ENCODE peak calls at places on chromosomes 3 and 15, in five cellular contexts. I is CD8-positive, alpha-beta T cell; U is lower lobe of right lung; M is right cardiac atrium; N is brain microvascular endothelial cell. E is an unnamed sample.

GRCh38 chr3:178060406-178060805 is 475.8 kb upstream of the KCNMB2 start:
- DNase-seq in I (no peak), U (no peak), M (peak), N (no peak), E (no peak)

GRCh38 chr3:71690222-71690821 is 34.9 kb downstream of the EIF4E3 start:
- DNase-seq in I (no peak), U (no peak), M (no peak), N (peak), E (no peak)

GRCh38 chr3:150397220-150397619 is 10.9 kb upstream of the TSC22D2 start:
- DNase-seq in I (no peak), U (no peak), M (no peak), N (no peak), E (no peak)

GRCh38 chr3:109115451-109115850 is 2.5 kb downstream of the MORC1 start:
- DNase-seq in I (no peak), U (no peak), M (no peak), N (no peak), E (no peak)

GRCh38 chr3:129228891-129229585 is 20.4 kb upstream of the COPG1 start:
- DNase-seq in I (no peak), U (peak), M (no peak), N (peak), E (no peak)

GRCh38 chr3:32435911-32436815 is 44.5 kb downstream of the CMTM7 start:
- DNase-seq in I (no peak), U (no peak), M (no peak), N (peak), E (no peak)

GRCh38 chr3:6753536-6753935 is 107.4 kb upstream of the GRM7 start:
- DNase-seq in I (no peak), U (no peak), M (no peak), N (no peak), E (no peak)

GRCh38 chr3:163891771-163892170 is 1186.5 kb downstream of the SI start:
- DNase-seq in I (no peak), U (no peak), M (no peak), N (no peak), E (no peak)

GRCh38 chr3:20197775-20198174 is 11.8 kb upstream of the SGO1 start:
- DNase-seq in I (no peak), U (no peak), M (no peak), N (no peak), E (no peak)

GRCh38 chr3:134860141-134860540 is 65.1 kb downstream of the EPHB1 start:
- DNase-seq in I (no peak), U (no peak), M (no peak), N (no peak), E (no peak)

GRCh38 chr15:59169337-59169736 is 37.3 kb upstream of the LDHAL6B start:
- DNase-seq in I (no peak), U (no peak), M (no peak), N (peak), E (no peak)

GRCh38 chr3:165526367-165526766 is 310.9 kb downstream of the BCHE start:
- DNase-seq in I (no peak), U (no peak), M (no peak), N (no peak), E (no peak)

GRCh38 chr3:100103558-100104441 is 10.5 kb downstream of the FILIP1L start:
- DNase-seq in I (no peak), U (no peak), M (no peak), N (peak), E (no peak)

GRCh38 chr3:194592798-194593752 is 40.1 kb downstream of the TMEM44 start:
- DNase-seq in I (no peak), U (no peak), M (no peak), N (peak), E (no peak)

GRCh38 chr15:23736291-23736690 is 49.2 kb upstream of the NDN start:
- DNase-seq in I (no peak), U (no peak), M (no peak), N (no peak), E (no peak)

GRCh38 chr15:37289109-37289765 is 188.9 kb upstream of the MEIS2 start:
- DNase-seq in I (no peak), U (no peak), M (no peak), N (peak), E (no peak)

GRCh38 chr3:44992555-44993470 is 16.8 kb downstream of the EXOSC7 start:
- DNase-seq in I (no peak), U (peak), M (peak), N (no peak), E (no peak)

GRCh38 chr3:191412764-191413163 is 48.2 kb upstream of the PYDC2 start:
- DNase-seq in I (no peak), U (no peak), M (no peak), N (peak), E (no peak)

GRCh38 chr3:10417849-10418248 is 87.5 kb downstream of the ATP2B2 start:
- DNase-seq in I (no peak), U (no peak), M (no peak), N (no peak), E (no peak)

GRCh38 chr3:9386501-9387321 is 10.7 kb upstream of the SETD5 start:
- DNase-seq in I (no peak), U (no peak), M (no peak), N (no peak), E (no peak)

GRCh38 chr3:5188419-5189405 is 1.2 kb downstream of the EDEM1 start:
- DNase-seq in I (peak), U (peak), M (no peak), N (no peak), E (no peak)

GRCh38 chr15:52735231-52736089 is 54.7 kb downstream of the ONECUT1 start:
- DNase-seq in I (peak), U (no peak), M (no peak), N (peak), E (peak)

GRCh38 chr15:100041380-100041779 is 300.4 kb downstream of the ADAMTS17 start:
- DNase-seq in I (no peak), U (no peak), M (no peak), N (no peak), E (no peak)

GRCh38 chr3:106030620-106030945 is 161.8 kb upstream of the CBLB start:
- DNase-seq in I (no peak), U (no peak), M (no peak), N (no peak), E (no peak)

GRCh38 chr3:176759815-176760506 is 437.3 kb downstream of the TBL1XR1 start:
- DNase-seq in I (no peak), U (no peak), M (no peak), N (no peak), E (no peak)

GRCh38 chr3:79497447-79498111 is 270.2 kb downstream of the ROBO1 start:
- DNase-seq in I (no peak), U (no peak), M (no peak), N (no peak), E (no peak)

GRCh38 chr3:51706021-51706485 is 815 bp upstream of the GRM2 start:
- DNase-seq in I (no peak), U (peak), M (no peak), N (no peak), E (no peak)
- H3K27ac ChIP-seq in I (no peak), U (no peak), M (no peak), N (no peak), E (no peak)

DNA sequence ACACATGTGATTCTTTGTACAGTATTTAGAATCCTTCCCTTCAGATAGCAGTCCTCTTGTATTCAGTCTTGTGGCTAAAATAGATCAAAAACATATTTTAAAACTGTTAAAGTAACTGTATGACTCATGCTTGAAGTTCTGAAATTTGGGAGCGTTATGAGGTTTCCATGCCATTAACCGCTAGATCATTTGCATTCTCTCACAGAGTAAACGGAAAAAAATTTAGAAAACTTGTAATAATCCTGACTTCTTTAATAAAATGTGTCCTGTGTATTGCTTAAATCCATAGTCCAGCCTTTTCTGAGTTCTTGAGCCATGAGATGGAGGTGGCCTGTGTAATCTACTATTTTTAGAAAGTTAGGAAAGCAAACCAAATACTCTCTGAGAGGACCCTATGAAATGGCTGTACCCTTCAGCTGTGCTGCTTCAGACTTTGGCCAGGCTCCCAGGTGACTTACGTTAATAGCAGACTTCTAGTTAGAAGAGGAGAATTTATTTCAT is 33.8 kb downstream of the MBNL1 start:
- DNase-seq in I (no peak), U (peak), M (peak), N (peak), E (no peak)
- H3K4me3 ChIP-seq in I (no peak), U (peak), M (peak), N (no peak), E (no peak)

DNA sequence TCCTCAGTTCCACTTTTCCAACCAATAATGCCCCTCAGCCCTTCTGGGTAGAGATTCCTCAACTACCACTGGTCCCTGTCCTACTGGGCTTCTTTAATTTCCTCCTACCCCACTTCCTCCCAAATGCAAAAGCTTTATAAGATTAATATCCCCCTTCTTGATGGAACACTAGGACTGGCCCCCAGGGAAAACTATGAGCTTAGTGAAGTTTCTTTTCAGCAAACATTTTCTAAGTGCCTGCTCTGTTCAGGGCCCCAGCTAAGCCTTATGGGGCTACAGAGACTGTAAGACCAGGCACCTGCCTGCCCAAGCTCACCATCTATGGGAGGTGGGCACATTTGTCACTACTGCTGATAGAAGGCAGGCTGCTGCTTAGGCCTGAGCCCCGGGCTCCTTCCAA is 79.4 kb downstream of the RPLP1 start:
- DNase-seq in I (no peak), U (no peak), M (no peak), N (no peak), E (no peak)
- H3K27ac ChIP-seq in I (no peak), U (no peak), M (no peak), N (no peak), E (no peak)

GRCh38 chr3:29512620-29513019 is 231.7 kb downstream of the RBMS3 start:
- DNase-seq in I (no peak), U (no peak), M (no peak), N (no peak), E (no peak)
- H3K4me3 ChIP-seq in I (no peak), U (no peak), M (peak), N (no peak), E (no peak)

GRCh38 chr3:170077406-170077805 is 39.6 kb downstream of the GPR160 start:
- DNase-seq in I (no peak), U (no peak), M (no peak), N (no peak), E (no peak)
- H3K27ac ChIP-seq in I (no peak), U (no peak), M (no peak), N (no peak), E (no peak)

GRCh38 chr15:42483677-42484076 is 7.3 kb downstream of the ZNF106 start:
- DNase-seq in I (no peak), U (no peak), M (no peak), N (no peak), E (no peak)
- H3K4me3 ChIP-seq in I (no peak), U (no peak), M (no peak), N (no peak), E (no peak)

GRCh38 chr3:152574461-152575079 is 260.4 kb upstream of the P2RY1 start:
- DNase-seq in I (no peak), U (no peak), M (peak), N (peak), E (peak)
- H3K27ac ChIP-seq in I (no peak), U (no peak), M (no peak), N (no peak), E (no peak)

GRCh38 chr15:62067448-62068044 is 769 bp downstream of the C2CD4A start:
- DNase-seq in I (no peak), U (peak), M (peak), N (no peak), E (no peak)

GRCh38 chr15:62068787-62069170 is 2.0 kb downstream of the C2CD4A start:
- DNase-seq in I (no peak), U (no peak), M (no peak), N (no peak), E (no peak)

GRCh38 chr15:62068071-62068786 is 1.5 kb downstream of the C2CD4A start:
- DNase-seq in I (no peak), U (peak), M (peak), N (no peak), E (no peak)

GRCh38 chr15:62069551-62069950 is 2.8 kb downstream of the C2CD4A start:
- DNase-seq in I (no peak), U (no peak), M (no peak), N (no peak), E (no peak)

DNA sequence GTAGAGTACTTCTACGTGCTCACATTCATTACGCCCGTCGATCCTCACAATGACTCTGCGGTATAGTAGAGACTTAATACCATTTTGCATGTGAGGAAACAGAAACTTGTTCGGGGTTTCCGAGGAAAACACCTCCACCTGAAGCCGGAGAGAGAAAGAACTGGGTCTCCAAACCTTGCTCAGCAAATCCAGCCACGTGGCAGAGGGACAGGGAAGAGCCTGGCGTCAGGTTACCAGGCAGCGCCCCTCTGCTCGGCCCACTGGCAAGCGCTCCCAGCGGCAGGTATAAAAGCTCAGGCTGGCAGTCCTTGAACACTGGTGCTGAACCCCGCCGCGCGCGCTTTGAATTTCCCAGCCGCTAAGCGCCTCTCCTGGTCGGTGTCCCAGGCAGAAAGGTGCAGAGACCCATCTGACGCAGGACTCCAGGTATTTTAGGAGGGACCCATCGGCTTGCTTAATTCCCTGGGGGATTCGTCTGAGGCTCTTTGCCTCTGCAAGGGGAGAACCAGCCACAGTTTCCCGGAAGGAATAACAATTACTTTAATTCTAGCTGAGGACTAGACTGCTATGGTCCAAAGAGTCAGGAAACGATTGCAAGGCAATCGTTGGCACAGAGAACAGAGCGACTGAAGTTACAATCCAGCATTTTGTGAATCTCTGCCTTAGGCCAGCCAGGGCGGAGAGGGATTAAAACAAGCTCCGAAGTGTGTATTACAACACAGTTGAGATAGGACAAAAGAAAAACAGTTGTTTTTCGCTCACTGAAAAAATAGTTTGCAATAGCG is at the start of gene C2CD4A:
- DNase-seq in I (peak), U (peak), M (peak), N (no peak), E (peak)
- H3K4me3 ChIP-seq in I (peak), U (peak), M (peak), N (peak), E (peak)

E was measured in iPS DF 6.9.